ENCODE peak calls at places on chromosomes 7 and 10, in seven cellular contexts. O, H, K, B, E, U and D are unnamed samples.

GRCh38 chr7:148964510-148965267 is 63.6 kb downstream of the PDIA4 start:
- DNase-seq in O (no peak), H (no peak), K (no peak), B (no peak), E (no peak), U (no peak), D (no peak)

GRCh38 chr7:91913612-91914011 is 27.1 kb upstream of the AKAP9 start:
- DNase-seq in O (no peak), H (no peak), K (no peak), B (peak; percentile 52), E (no peak), U (no peak), D (no peak)

GRCh38 chr7:107961399-107961798 is 41.6 kb downstream of the LAMB1 start:
- DNase-seq in O (peak; percentile 80), H (no peak), K (no peak), B (no peak), E (no peak), U (peak; percentile 61), D (no peak)

GRCh38 chr10:48251152-48251524 is 23.4 kb downstream of the FRMPD2 start:
- DNase-seq in O (no peak), H (no peak), K (no peak), B (no peak), E (peak; percentile 48), U (no peak), D (no peak)

GRCh38 chr10:64093946-64094560 is 572.9 kb downstream of the REEP3 start:
- DNase-seq in O (no peak), H (no peak), K (no peak), B (no peak), E (no peak), U (no peak), D (no peak)

GRCh38 chr7:13908667-13909382 is 80.6 kb downstream of the ETV1 start:
- DNase-seq in O (no peak), H (no peak), K (no peak), B (no peak), E (no peak), U (no peak), D (no peak)

GRCh38 chr7:131949659-131950058 is 393.2 kb upstream of the PODXL start:
- DNase-seq in O (no peak), H (no peak), K (no peak), B (no peak), E (no peak), U (no peak), D (no peak)

GRCh38 chr10:32938554-32939061 is 19.4 kb downstream of the ITGB1 start:
- DNase-seq in O (no peak), H (peak; percentile 44), K (no peak), B (no peak), E (no peak), U (peak; percentile 49), D (no peak)

GRCh38 chr7:37419496-37419895 is 29.2 kb downstream of the ELMO1 start:
- DNase-seq in O (no peak), H (no peak), K (no peak), B (no peak), E (no peak), U (no peak), D (no peak)

GRCh38 chr10:77710759-77711682 is 73.4 kb upstream of the KCNMA1 start:
- DNase-seq in O (peak; percentile 70), H (peak; percentile 81), K (peak; percentile 62), B (peak; percentile 44), E (peak; percentile 61), U (peak; percentile 50), D (no peak)

GRCh38 chr7:156792611-156793010 is 100.4 kb downstream of the LMBR1 start:
- DNase-seq in O (no peak), H (no peak), K (no peak), B (no peak), E (no peak), U (no peak), D (no peak)

GRCh38 chr7:73809454-73810090 is 21.2 kb upstream of the CLDN4 start:
- DNase-seq in O (no peak), H (no peak), K (no peak), B (no peak), E (no peak), U (no peak), D (peak; percentile 47)

GRCh38 chr10:92688927-92689662 is 660 bp upstream of the HHEX start:
- DNase-seq in O (no peak), H (peak; percentile 39), K (no peak), B (peak; percentile 31), E (peak; percentile 24), U (no peak), D (peak; percentile 64)

GRCh38 chr7:55048221-55048859 is 29.5 kb downstream of the EGFR start:
- DNase-seq in O (peak; percentile 65), H (no peak), K (no peak), B (no peak), E (peak; percentile 64), U (peak; percentile 72), D (no peak)

GRCh38 chr7:93861325-93861949 is 29.1 kb downstream of the TFPI2 start:
- DNase-seq in O (no peak), H (no peak), K (no peak), B (no peak), E (no peak), U (no peak), D (no peak)
- H3K27ac ChIP-seq in O (no peak overlapping the region), H (no peak overlapping the region), K (no peak overlapping the region), B (no peak overlapping the region), E (no peak overlapping the region), U (no peak overlapping the region), D (peak overlapping the region; percentile 62)

DNA sequence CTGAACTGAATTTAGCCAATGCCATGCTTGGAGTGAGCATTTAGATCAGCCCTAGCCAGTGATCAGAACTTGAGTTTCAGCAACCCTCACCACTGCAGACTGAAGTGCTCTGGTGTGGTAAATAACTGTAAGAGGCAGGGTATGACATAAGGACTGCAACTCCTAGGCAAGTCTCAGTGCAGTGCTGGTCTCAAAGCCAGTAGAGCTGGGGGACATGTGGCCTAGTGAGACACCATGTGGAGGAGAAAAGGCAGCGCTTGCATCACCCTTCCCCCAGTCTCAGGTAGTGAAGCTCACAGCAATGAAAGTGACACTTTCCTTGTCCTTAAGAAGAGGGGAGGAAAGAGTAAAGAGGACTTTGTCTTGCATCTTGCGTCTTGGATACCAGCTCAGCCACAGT is 386.8 kb upstream of the POT1 start:
- DNase-seq in O (no peak), H (peak; percentile 83), K (no peak), B (no peak), E (no peak), U (no peak), D (no peak)
- TF ChIP-seq CTCF in O (no peak), H (no peak), K (no peak), B (no peak), E (no peak), U (no peak), D (peak; percentile 61)

GRCh38 chr10:106577266-106577665 is 587.2 kb downstream of the SORCS1 start:
- DNase-seq in O (no peak), H (no peak), K (no peak), B (peak; percentile 31), E (no peak), U (no peak), D (peak; percentile 84)
- H3K4me3 ChIP-seq in O (no peak overlapping the region), H (no peak overlapping the region), K (no peak overlapping the region), B (no peak overlapping the region), E (no peak overlapping the region), U (no peak overlapping the region), D (no peak overlapping the region)

GRCh38 chr7:66442385-66442784 is 186.3 kb upstream of the KCTD7 start:
- DNase-seq in O (no peak), H (no peak), K (no peak), B (no peak), E (no peak), U (no peak), D (no peak)
- H3K27ac ChIP-seq in O (no peak overlapping the region), H (no peak overlapping the region), K (no peak overlapping the region), B (no peak overlapping the region), E (no peak overlapping the region), U (no peak overlapping the region), D (no peak overlapping the region)

GRCh38 chr7:80770675-80771081 is 132.2 kb downstream of the CD36 start:
- DNase-seq in O (no peak), H (no peak), K (no peak), B (no peak), E (no peak), U (no peak), D (no peak)
- TF ChIP-seq CTCF in O (no peak), H (no peak), K (no peak), B (no peak), E (no peak), U (no peak), D (no peak)

GRCh38 chr10:125662616-125663015 is 20.3 kb downstream of the TEX36 start:
- DNase-seq in O (no peak), H (no peak), K (no peak), B (no peak), E (no peak), U (no peak), D (no peak)

GRCh38 chr10:125656523-125656922 is 26.4 kb downstream of the TEX36 start:
- DNase-seq in O (no peak), H (no peak), K (no peak), B (no peak), E (no peak), U (no peak), D (no peak)

GRCh38 chr10:125661418-125661941 is 21.5 kb downstream of the TEX36 start:
- DNase-seq in O (no peak), H (no peak), K (no peak), B (no peak), E (no peak), U (no peak), D (no peak)

GRCh38 chr10:125661942-125662515 is 20.9 kb downstream of the TEX36 start:
- DNase-seq in O (peak; percentile 9), H (no peak), K (no peak), B (peak; percentile 55), E (no peak), U (no peak), D (no peak)
- H3K4me3 ChIP-seq in O (no peak overlapping the region), H (no peak overlapping the region), K (no peak overlapping the region), B (no peak overlapping the region), E (no peak overlapping the region), U (no peak overlapping the region), D (no peak overlapping the region)

DNA sequence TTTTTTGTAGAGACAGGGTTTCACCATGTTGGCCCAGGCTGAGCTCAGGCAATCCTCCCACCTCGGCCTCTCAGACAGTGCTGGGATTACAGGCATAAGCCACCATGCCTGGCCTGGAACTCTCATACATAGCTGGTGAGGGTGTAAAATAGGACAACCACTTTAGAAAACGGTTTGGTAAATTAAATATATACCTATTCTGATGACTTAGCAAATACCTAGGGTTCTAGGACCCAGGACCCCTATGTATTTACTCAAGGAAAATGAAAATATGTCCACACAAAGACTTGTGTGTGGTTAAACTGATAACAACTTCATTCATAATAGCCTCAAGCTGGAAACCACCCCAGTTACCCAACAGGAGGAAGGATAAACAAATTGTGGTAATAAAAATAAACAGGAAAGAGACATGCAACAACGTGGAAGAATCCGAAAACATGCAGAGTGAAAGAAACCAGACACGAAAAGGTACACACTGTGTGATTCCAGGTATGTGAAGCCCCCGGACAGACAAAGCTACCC is 52.7 kb downstream of the CARD11 start:
- DNase-seq in O (no peak), H (no peak), K (no peak), B (no peak), E (no peak), U (no peak), D (no peak)
- H3K27ac ChIP-seq in O (no peak overlapping the region), H (no peak overlapping the region), K (no peak overlapping the region), B (no peak overlapping the region), E (no peak overlapping the region), U (no peak overlapping the region), D (no peak overlapping the region)

GRCh38 chr7:110130669-110131068 is 960.3 kb upstream of the LRRN3 start:
- DNase-seq in O (no peak), H (no peak), K (no peak), B (peak; percentile 5), E (no peak), U (no peak), D (no peak)
- TF ChIP-seq CTCF in O (no peak), H (no peak), K (no peak), B (peak; percentile 31), E (no peak), U (no peak), D (peak; percentile 24)